ENCODE peak calls at places on chromosomes 16 and 17, in ten cellular contexts. C is hypothalamus; S is HS-5; F is stimulated activated CD4-positive, alpha-beta T cell treated with anti-CD3 and anti-CD28 coated beads, Interleukin-12 subunit alpha, Interleukin-12 subunit beta, amount 100 ng/mL, for 4 hours; Z is H9; D is CD8-positive, alpha-beta T cell; E is activated T-helper 1 cell treated with Interleukin-2 at 50 U/mL for 16 hours; N is body of pancreas; J is colonic mucosa; U is NCI-H774. L is an unnamed sample.
A peak's percentile ranks its signal among the peaks of the same experiment; 100 is the strongest.

GRCh38 chr16:27951752-27952151 is 111.8 kb downstream of the GSG1L start:
- DNase-seq in F (no peak), Z (no peak), D (no peak), E (no peak), N (no peak), C (peak; percentile 6), S (peak; percentile 8), U (no peak), J (no peak), L (no peak)

GRCh38 chr17:8029121-8029520 is 9.7 kb upstream of the ALOX15B start:
- DNase-seq in E (no peak), J (no peak), S (no peak), U (no peak), F (no peak), N (no peak), Z (no peak), C (no peak), D (no peak), L (peak; percentile 60)

GRCh38 chr16:19017179-19017578 is 33.4 kb downstream of the TMC7 start:
- DNase-seq in N (no peak), C (no peak), F (no peak), U (no peak), J (no peak), D (no peak), E (no peak), Z (no peak), S (no peak), L (no peak)

GRCh38 chr17:4950075-4950756 is 703 bp upstream of the ENO3 start:
- DNase-seq in D (no peak), F (no peak), C (no peak), N (peak; percentile 55), E (peak; percentile 48), S (no peak), U (peak; percentile 23), J (peak; percentile 80), Z (peak; percentile 78), L (peak; percentile 72)

GRCh38 chr17:17890773-17891759 is 54.3 kb upstream of the SREBF1 start:
- DNase-seq in N (peak; percentile 39), U (peak; percentile 3), F (peak; percentile 20), J (peak; percentile 51), E (peak; percentile 21), Z (peak; percentile 84), D (peak; percentile 47), S (no peak), C (peak; percentile 12), L (peak; percentile 74)

GRCh38 chr16:66050991-66051390 is 315.5 kb upstream of the CDH5 start:
- DNase-seq in E (no peak), S (no peak), J (no peak), D (no peak), F (no peak), N (no peak), C (no peak), U (no peak), Z (no peak), L (no peak)

GRCh38 chr16:65634291-65634690 is 512.4 kb upstream of the CDH11 start:
- DNase-seq in U (no peak), S (no peak), N (no peak), C (no peak), D (no peak), F (no peak), E (no peak), J (no peak), Z (no peak), L (peak; percentile 21)

GRCh38 chr16:11992008-11992584 is 15.6 kb downstream of the SNX29 start:
- DNase-seq in E (no peak), D (no peak), S (no peak), J (no peak), N (no peak), F (no peak), U (no peak), Z (no peak), C (no peak), L (no peak)

GRCh38 chr16:19883296-19883951 is 1.2 kb downstream of the GPRC5B start:
- DNase-seq in C (peak; percentile 90), N (peak; percentile 30), D (no peak), U (no peak), F (peak; percentile 6), S (no peak), Z (peak; percentile 64), J (peak; percentile 24), E (no peak), L (peak; percentile 81)

GRCh38 chr16:16163571-16163970 is 59.7 kb downstream of the ABCC6 start:
- DNase-seq in Z (no peak), E (no peak), N (no peak), F (no peak), C (peak; percentile 39), J (no peak), U (no peak), S (no peak), D (no peak), L (no peak)

GRCh38 chr17:35243459-35244204 is 760 bp downstream of the SLFN5 start:
- DNase-seq in Z (peak; percentile 50), U (no peak), S (peak; percentile 25), D (peak; percentile 71), J (peak; percentile 34), E (peak; percentile 36), N (peak; percentile 26), F (peak; percentile 31), C (peak; percentile 46), L (peak; percentile 21)

GRCh38 chr17:82053556-82054263 is 2.0 kb downstream of the GPS1 start:
- DNase-seq in U (no peak), J (no peak), S (no peak), C (no peak), N (no peak), Z (no peak), E (no peak), D (peak; percentile 13), F (no peak), L (no peak)

GRCh38 chr16:48684148-48684547 is 74.2 kb upstream of the N4BP1 start:
- DNase-seq in N (no peak), J (no peak), F (no peak), D (no peak), E (no peak), S (no peak), U (no peak), Z (no peak), C (no peak), L (no peak)

L was measured in ELF-1.